ENCODE peak calls at places on chromosomes 2 and 18, in seven cellular contexts. V is A549, Q is H9, C is NB4, X is ascending aorta, F is sigmoid colon, K is fibroblast of lung. S is an unnamed sample.

GRCh38 chr2:106094101-106094860 is 99.8 kb downstream of the UXS1 start:
- DNase-seq in X (no peak), C (no peak), Q (no peak), K (no peak), V (no peak), F (no peak), S (no peak)

GRCh38 chr2:67445652-67446268 is 48.6 kb downstream of the ETAA1 start:
- DNase-seq in F (no peak), K (no peak), V (no peak), C (no peak), X (no peak), Q (no peak), S (no peak)

GRCh38 chr2:155815851-155816250 is 516.7 kb downstream of the NR4A2 start:
- DNase-seq in X (no peak), C (peak), V (peak), K (no peak), Q (peak), F (no peak), S (peak)

GRCh38 chr2:158912765-158913164 is 55.7 kb upstream of the TANC1 start:
- DNase-seq in K (no peak), X (no peak), F (no peak), Q (no peak), C (no peak), V (no peak), S (no peak)

GRCh38 chr2:214322662-214323061 is 88.2 kb upstream of the VWC2L start:
- DNase-seq in F (no peak), V (no peak), C (no peak), Q (no peak), K (no peak), X (no peak), S (no peak)

GRCh38 chr2:230591850-230592249 is 120.8 kb upstream of the CAB39 start:
- DNase-seq in Q (no peak), X (no peak), V (no peak), C (no peak), K (no peak), F (no peak), S (no peak)

GRCh38 chr18:60554961-60555360 is 182.4 kb upstream of the MC4R start:
- DNase-seq in F (no peak), V (no peak), X (no peak), K (no peak), Q (no peak), C (no peak), S (no peak)

GRCh38 chr18:63016270-63016669 is 300.9 kb downstream of the PHLPP1 start:
- DNase-seq in V (peak), Q (peak), K (peak), C (peak), F (no peak), X (no peak), S (peak)

GRCh38 chr2:239255218-239255617 is 145.6 kb downstream of the HDAC4 start:
- DNase-seq in X (no peak), C (no peak), Q (no peak), V (no peak), F (no peak), K (no peak), S (no peak)

GRCh38 chr2:67241453-67241852 is 155.7 kb upstream of the ETAA1 start:
- DNase-seq in K (no peak), F (no peak), V (no peak), C (no peak), X (no peak), Q (no peak), S (no peak)

GRCh38 chr2:134226561-134226960 is 27.3 kb upstream of the MGAT5 start:
- DNase-seq in C (no peak), Q (no peak), V (no peak), X (no peak), K (no peak), F (no peak), S (no peak)

GRCh38 chr2:134227666-134228065 is 26.2 kb upstream of the MGAT5 start:
- DNase-seq in C (no peak), V (no peak), F (no peak), K (no peak), Q (no peak), X (no peak), S (no peak)

GRCh38 chr2:134229540-134229939 is 24.3 kb upstream of the MGAT5 start:
- DNase-seq in Q (no peak), C (no peak), X (no peak), V (no peak), K (no peak), F (no peak), S (no peak)

GRCh38 chr2:134230885-134231284 is 23.0 kb upstream of the MGAT5 start:
- DNase-seq in K (no peak), F (no peak), V (no peak), Q (no peak), X (no peak), C (no peak), S (no peak)

GRCh38 chr2:134228493-134228903 is 25.4 kb upstream of the MGAT5 start:
- DNase-seq in V (peak), Q (no peak), C (peak), X (no peak), F (no peak), K (no peak), S (no peak)
- TF ChIP-seq CTCF in V (no peak), Q (peak), C (peak), X (no peak), F (no peak), K (peak), S (peak)

GRCh38 chr2:73284296-73285161 is at the start of gene FBXO41:
- DNase-seq in F (peak), X (no peak), V (peak), C (peak), Q (peak), K (peak), S (peak)
- TF ChIP-seq CTCF in F (no peak), X (no peak), V (no peak), C (no peak), Q (no peak), K (no peak), S (no peak)

DNA sequence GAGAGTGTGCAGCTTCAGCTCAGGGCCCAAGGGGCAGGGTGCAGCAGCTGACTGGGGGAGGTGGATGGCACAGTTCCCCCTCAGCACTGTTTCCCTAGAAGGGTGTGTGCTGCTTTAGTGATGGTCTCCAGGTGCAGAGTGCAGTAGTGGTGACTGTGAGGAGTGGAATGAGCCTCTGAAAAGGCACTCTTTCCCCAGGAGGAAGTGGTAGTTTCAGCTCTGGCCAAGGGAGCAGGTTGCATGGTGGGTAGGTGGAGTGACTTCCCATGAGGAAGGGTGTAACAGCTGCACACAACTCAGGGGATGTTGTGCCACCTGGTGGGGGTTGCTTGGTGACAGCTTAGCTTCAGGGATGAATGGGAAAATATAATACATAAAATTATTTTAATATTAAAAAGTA is 251.5 kb upstream of the NXPH2 start:
- DNase-seq in C (peak), Q (peak), F (no peak), K (no peak), X (no peak), V (peak), S (no peak)
- TF ChIP-seq CTCF in C (no peak), Q (peak), F (no peak), K (no peak), X (no peak), V (no peak), S (no peak)

DNA sequence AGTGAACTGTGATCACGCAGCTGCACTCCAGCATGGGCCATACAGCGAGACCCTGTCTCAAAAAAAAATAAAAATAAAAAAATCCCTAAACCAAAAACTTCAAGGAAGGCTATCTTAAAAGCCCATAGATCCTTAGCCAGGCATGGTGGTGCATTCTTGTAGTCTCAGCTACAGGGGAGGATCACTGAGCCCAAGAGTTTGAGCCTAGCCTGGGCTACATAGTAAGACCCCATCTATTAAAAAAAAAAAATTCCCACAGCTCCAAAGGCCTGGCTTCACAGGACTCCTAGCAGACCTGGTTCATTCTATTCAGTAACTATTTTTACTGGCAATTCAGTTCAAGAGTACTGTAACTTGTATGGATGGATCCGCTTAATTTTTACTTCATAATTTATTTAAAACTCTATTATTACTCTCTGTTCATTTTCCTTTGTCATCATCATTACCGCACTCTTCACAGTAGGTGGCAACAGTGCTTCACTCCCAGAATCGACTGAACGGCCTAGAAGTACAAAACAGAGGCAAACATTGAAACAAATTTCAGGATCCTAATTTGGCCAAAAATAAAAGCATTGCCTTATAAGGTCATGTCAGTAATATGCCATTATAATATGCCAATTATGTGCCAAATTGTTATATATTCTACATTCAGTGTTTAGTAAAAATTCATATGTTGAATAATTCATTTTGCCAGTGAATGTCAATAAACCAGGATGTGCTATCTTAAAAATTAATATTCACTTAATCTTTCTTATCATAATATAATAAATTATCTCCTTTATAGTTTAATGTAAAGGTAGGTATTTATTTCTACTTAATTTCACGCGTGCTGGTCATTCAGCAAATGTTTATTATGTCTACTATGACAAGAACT is 14.3 kb upstream of the STAM2 start:
- DNase-seq in K (peak), Q (no peak), V (peak), X (no peak), C (peak), F (no peak), S (peak)
- TF ChIP-seq CTCF in K (peak), Q (peak), V (peak), X (peak), C (peak), F (peak), S (peak)

GRCh38 chr2:231781798-231782726 is 980 bp upstream of the PDE6D start:
- DNase-seq in V (peak), F (no peak), Q (no peak), K (peak), X (no peak), C (peak), S (no peak)

GRCh38 chr2:231785822-231786176 is 446 bp upstream of the COPS7B start:
- DNase-seq in X (no peak), K (no peak), F (no peak), V (no peak), Q (no peak), C (peak), S (no peak)

GRCh38 chr2:231785413-231785812 is 832 bp upstream of the COPS7B start:
- DNase-seq in X (no peak), V (no peak), C (no peak), Q (no peak), K (no peak), F (no peak), S (no peak)

GRCh38 chr2:231786917-231787292 is 660 bp downstream of the COPS7B start:
- DNase-seq in K (no peak), Q (no peak), C (no peak), X (no peak), V (no peak), F (no peak), S (no peak)

DNA sequence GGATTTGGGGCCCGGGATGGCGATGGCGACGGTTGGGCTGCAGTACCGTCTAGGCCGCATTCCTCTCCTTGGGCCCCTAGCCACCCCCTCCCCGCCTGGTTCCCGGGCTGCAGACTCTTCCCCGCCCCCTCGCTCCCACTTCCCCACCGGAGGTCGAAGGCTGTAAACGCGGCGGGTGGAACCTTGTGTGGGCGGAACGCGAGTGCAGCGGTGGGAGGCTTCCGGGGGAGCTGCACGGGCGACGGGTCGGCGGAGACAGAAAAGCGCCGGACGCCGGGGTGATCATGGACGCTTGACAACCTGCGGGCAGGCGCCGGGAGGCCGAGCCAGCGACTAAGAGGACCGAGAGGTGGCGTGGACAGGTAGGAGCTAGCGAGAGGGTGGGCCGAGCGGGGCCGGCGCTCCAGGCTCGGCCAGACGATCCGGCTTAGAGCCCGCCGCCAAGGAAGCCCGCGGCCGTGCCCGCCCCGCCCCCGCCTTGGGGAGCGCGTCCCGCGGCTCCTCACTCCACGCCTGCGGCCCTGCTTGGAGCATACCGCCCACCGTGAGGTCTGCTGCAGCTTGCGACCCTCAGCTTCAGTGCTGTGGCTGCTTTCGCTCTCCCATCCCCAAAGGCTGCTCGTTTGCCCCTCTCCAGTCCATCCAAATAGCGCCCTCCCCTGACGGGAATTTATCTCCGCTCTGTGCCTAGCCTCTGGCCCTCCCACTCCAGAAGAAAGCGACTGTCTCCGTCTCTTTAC is at the start of gene COPS7B:
- DNase-seq in F (peak), C (peak), K (peak), X (peak), Q (peak), V (peak), S (peak)
- TF ChIP-seq CTCF in F (no peak), C (peak), K (peak), X (no peak), Q (peak), V (peak), S (peak)

DNA sequence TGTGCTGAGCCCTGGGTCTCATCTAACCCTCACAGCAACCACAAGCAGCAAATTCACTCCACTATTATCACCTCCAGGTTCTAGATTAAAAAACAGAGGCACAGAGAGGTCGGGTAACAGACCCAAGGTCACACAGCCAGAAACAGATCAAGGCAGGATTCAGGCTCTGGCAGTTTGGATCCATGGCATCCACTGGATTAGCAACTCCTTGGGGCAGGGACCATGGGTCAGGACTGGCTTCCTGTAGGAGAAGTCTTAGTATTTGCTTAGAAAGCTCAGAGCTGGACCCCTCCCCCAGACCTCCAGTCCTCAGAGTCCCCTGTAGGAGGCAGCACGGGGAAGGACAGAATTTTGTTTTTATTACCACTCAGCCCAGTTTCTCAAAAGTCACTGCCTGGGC is 34.4 kb downstream of the ZFP36L2 start:
- DNase-seq in V (peak), K (no peak), C (peak), X (no peak), F (no peak), Q (peak), S (no peak)
- TF ChIP-seq CTCF in V (no peak), K (peak), C (peak), X (no peak), F (no peak), Q (peak), S (peak)

S was measured in GM13977.